ENCODE peak calls at places on chromosomes 3 and 15, in six cellular contexts. One of them, this sample, is unnamed.
A peak's percentile ranks its signal among the peaks of the same experiment; 100 is the strongest.

GRCh38 chr15:94234300-94234699 is 2.9 kb downstream of the MCTP2 start:
- DNase-seq in cardiac muscle cell: peak; percentile 30
- DNase-seq in osteocyte: no peak
- DNase-seq in epithelial cell of esophagus: no peak
- DNase-seq in lower lobe of right lung: no peak
- DNase-seq in IMR-90: no peak
- DNase-seq in this sample: no peak

GRCh38 chr3:42387802-42388651 is 22.4 kb downstream of the LYZL4 start:
- DNase-seq in osteocyte: peak; percentile 40
- DNase-seq in cardiac muscle cell: no peak
- DNase-seq in IMR-90: no peak
- DNase-seq in lower lobe of right lung: no peak
- DNase-seq in epithelial cell of esophagus: peak; percentile 13
- DNase-seq in this sample: no peak

GRCh38 chr15:67741313-67741712 is 84.0 kb upstream of the SKOR1 start:
- DNase-seq in lower lobe of right lung: no peak
- DNase-seq in osteocyte: no peak
- DNase-seq in epithelial cell of esophagus: peak; percentile 40
- DNase-seq in cardiac muscle cell: no peak
- DNase-seq in IMR-90: no peak
- DNase-seq in this sample: no peak

GRCh38 chr3:150274372-150274771 is 133.7 kb upstream of the TSC22D2 start:
- DNase-seq in IMR-90: no peak
- DNase-seq in cardiac muscle cell: no peak
- DNase-seq in osteocyte: no peak
- DNase-seq in lower lobe of right lung: no peak
- DNase-seq in epithelial cell of esophagus: peak; percentile 40
- DNase-seq in this sample: no peak

GRCh38 chr3:87413821-87414220 is 137.4 kb upstream of the POU1F1 start:
- DNase-seq in lower lobe of right lung: no peak
- DNase-seq in epithelial cell of esophagus: no peak
- DNase-seq in osteocyte: no peak
- DNase-seq in cardiac muscle cell: no peak
- DNase-seq in IMR-90: no peak
- DNase-seq in this sample: no peak

GRCh38 chr15:70266412-70267089 is 168.8 kb upstream of the TLE3 start:
- DNase-seq in cardiac muscle cell: peak; percentile 96
- DNase-seq in lower lobe of right lung: peak; percentile 91
- DNase-seq in osteocyte: no peak
- DNase-seq in IMR-90: no peak
- DNase-seq in epithelial cell of esophagus: no peak
- DNase-seq in this sample: no peak

GRCh38 chr3:70853161-70853560 is 540.7 kb upstream of the MDFIC2 start:
- DNase-seq in IMR-90: no peak
- DNase-seq in epithelial cell of esophagus: no peak
- DNase-seq in osteocyte: no peak
- DNase-seq in cardiac muscle cell: no peak
- DNase-seq in lower lobe of right lung: no peak
- DNase-seq in this sample: no peak

GRCh38 chr15:80878242-80878866 is 99.2 kb downstream of the CEMIP start:
- DNase-seq in lower lobe of right lung: no peak
- DNase-seq in epithelial cell of esophagus: no peak
- DNase-seq in cardiac muscle cell: no peak
- DNase-seq in IMR-90: peak; percentile 57
- DNase-seq in osteocyte: no peak
- DNase-seq in this sample: peak; percentile 11

GRCh38 chr3:63993653-63994079 is 29.6 kb downstream of the PSMD6 start:
- DNase-seq in osteocyte: peak; percentile 87
- DNase-seq in IMR-90: peak; percentile 76
- DNase-seq in lower lobe of right lung: peak; percentile 71
- DNase-seq in epithelial cell of esophagus: peak; percentile 89
- DNase-seq in cardiac muscle cell: peak; percentile 89
- DNase-seq in this sample: peak; percentile 72

GRCh38 chr15:90512981-90513380 is 16.7 kb upstream of the CRTC3 start:
- DNase-seq in IMR-90: no peak
- DNase-seq in cardiac muscle cell: no peak
- DNase-seq in lower lobe of right lung: no peak
- DNase-seq in osteocyte: no peak
- DNase-seq in epithelial cell of esophagus: no peak
- DNase-seq in this sample: no peak

GRCh38 chr3:43962043-43962442 is 271.3 kb downstream of the ABHD5 start:
- DNase-seq in IMR-90: no peak
- DNase-seq in cardiac muscle cell: no peak
- DNase-seq in epithelial cell of esophagus: no peak
- DNase-seq in osteocyte: no peak
- DNase-seq in lower lobe of right lung: no peak
- DNase-seq in this sample: no peak

GRCh38 chr15:92963794-92964193 is 63.7 kb downstream of the CHD2 start:
- DNase-seq in lower lobe of right lung: no peak
- DNase-seq in cardiac muscle cell: no peak
- DNase-seq in osteocyte: no peak
- DNase-seq in epithelial cell of esophagus: no peak
- DNase-seq in IMR-90: no peak
- DNase-seq in this sample: no peak

DNA sequence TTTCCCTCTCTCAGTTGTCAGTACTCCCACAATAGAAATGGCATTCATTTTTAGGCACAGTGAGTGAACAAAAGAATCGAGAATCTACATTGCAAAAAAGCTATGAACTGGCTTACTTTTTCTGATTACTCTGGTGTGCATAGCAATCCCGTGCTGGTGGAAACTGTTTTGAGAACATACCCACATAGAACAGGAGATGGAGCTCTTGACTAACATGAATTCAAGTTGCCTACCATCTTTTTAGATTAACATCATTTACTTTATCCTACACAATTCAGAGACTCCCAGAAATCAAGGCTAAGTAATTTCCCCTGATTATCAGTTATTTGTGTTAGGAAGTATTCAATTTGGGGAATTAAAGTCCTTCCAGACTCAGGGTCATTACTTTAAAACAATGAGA is 326.6 kb downstream of the ARPP21 start:
- DNase-seq in epithelial cell of esophagus: peak; percentile 46
- DNase-seq in IMR-90: peak; percentile 55
- DNase-seq in cardiac muscle cell: peak; percentile 70
- DNase-seq in lower lobe of right lung: no peak
- DNase-seq in osteocyte: no peak
- DNase-seq in this sample: peak; percentile 39
- TF ChIP-seq CTCF in epithelial cell of esophagus: peak; percentile 66
- TF ChIP-seq CTCF in IMR-90: peak; percentile 59
- TF ChIP-seq CTCF in cardiac muscle cell: peak; percentile 63
- TF ChIP-seq CTCF in lower lobe of right lung: peak; percentile 56
- TF ChIP-seq CTCF in osteocyte: peak; percentile 72
- TF ChIP-seq CTCF in this sample: peak; percentile 62

DNA sequence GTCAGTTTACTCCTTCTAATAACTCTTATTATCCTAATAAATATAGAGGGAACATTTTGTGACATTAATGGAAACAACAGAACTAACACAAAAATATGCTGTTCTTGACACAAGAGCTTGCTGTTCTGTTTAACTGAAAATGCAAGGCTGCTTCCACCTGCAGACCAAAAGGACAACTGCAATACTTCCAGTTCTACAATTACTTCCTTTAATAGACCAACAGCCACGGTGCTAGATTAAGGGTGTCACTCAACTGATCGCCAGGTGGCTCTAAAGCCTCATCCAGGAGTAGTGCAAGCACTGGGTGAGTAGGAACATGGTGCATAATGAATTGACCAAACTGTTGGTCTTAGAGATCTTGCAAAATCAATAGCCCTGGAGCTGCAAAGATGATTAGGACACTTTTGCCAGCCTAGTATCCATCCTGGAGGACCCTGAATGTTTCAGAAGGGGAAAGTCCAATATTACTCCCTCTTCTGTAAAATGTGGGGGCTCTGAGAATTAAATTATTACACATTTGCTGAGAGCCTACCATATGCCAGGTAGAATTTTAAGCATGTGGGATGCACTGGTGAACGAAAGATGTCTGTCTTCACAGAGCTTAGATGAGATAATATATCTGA is 3.6 kb upstream of the CLDN16 start:
- DNase-seq in epithelial cell of esophagus: peak; percentile 93
- DNase-seq in osteocyte: no peak
- DNase-seq in IMR-90: peak; percentile 69
- DNase-seq in cardiac muscle cell: peak; percentile 60
- DNase-seq in lower lobe of right lung: no peak
- DNase-seq in this sample: peak; percentile 49
- TF ChIP-seq CTCF in epithelial cell of esophagus: peak; percentile 89
- TF ChIP-seq CTCF in osteocyte: peak; percentile 65
- TF ChIP-seq CTCF in IMR-90: peak; percentile 62
- TF ChIP-seq CTCF in cardiac muscle cell: peak; percentile 49
- TF ChIP-seq CTCF in lower lobe of right lung: peak; percentile 46
- TF ChIP-seq CTCF in this sample: peak; percentile 71

GRCh38 chr3:196111939-196112386 is 30.1 kb upstream of the TFRC start:
- DNase-seq in IMR-90: no peak
- DNase-seq in epithelial cell of esophagus: no peak
- DNase-seq in cardiac muscle cell: no peak
- DNase-seq in osteocyte: no peak
- DNase-seq in lower lobe of right lung: no peak
- DNase-seq in this sample: no peak

DNA sequence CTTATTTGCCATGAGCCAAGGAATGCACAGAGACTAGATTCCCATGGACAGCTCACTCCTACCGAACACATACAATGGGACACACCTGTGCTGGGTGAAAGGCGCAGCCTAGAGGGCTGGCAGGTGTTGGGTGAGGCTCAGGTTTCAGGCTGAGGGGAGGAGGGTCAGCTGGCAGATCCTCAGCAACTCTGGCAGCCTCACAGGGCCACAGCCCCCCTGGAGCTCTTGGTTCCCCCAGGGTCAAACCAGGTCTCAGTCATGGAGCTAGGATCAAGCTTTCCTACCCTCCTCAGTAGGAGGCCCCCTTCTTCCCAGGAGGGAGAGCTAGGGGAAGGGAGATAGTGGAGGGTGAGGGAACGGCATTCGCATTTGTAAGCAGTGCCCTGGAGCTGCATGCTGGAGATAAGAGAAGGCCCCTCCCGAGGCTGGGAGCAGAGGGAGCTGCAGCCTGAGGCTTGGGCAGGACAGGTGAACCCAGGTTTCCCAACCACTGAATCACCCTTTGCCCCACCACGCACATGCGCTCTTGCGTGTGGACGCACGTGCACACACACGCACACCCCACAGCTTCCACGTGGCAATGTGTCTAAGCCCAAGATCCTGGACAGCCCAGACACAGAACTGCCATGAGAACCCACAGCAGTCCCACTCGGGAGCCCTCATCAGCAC is 26.3 kb upstream of the TFRC start:
- DNase-seq in osteocyte: no peak
- DNase-seq in cardiac muscle cell: no peak
- DNase-seq in IMR-90: no peak
- DNase-seq in epithelial cell of esophagus: peak; percentile 61
- DNase-seq in lower lobe of right lung: no peak
- DNase-seq in this sample: no peak
- TF ChIP-seq CTCF in osteocyte: no peak
- TF ChIP-seq CTCF in cardiac muscle cell: no peak
- TF ChIP-seq CTCF in IMR-90: no peak
- TF ChIP-seq CTCF in epithelial cell of esophagus: no peak
- TF ChIP-seq CTCF in lower lobe of right lung: no peak
- TF ChIP-seq CTCF in this sample: no peak

GRCh38 chr3:148925841-148926240 is 60.7 kb downstream of the CPA3 start:
- DNase-seq in osteocyte: no peak
- DNase-seq in IMR-90: no peak
- DNase-seq in cardiac muscle cell: no peak
- DNase-seq in epithelial cell of esophagus: no peak
- DNase-seq in lower lobe of right lung: no peak
- DNase-seq in this sample: no peak
- TF ChIP-seq CTCF in osteocyte: no peak
- TF ChIP-seq CTCF in IMR-90: no peak
- TF ChIP-seq CTCF in cardiac muscle cell: no peak
- TF ChIP-seq CTCF in epithelial cell of esophagus: no peak
- TF ChIP-seq CTCF in lower lobe of right lung: no peak
- TF ChIP-seq CTCF in this sample: no peak

DNA sequence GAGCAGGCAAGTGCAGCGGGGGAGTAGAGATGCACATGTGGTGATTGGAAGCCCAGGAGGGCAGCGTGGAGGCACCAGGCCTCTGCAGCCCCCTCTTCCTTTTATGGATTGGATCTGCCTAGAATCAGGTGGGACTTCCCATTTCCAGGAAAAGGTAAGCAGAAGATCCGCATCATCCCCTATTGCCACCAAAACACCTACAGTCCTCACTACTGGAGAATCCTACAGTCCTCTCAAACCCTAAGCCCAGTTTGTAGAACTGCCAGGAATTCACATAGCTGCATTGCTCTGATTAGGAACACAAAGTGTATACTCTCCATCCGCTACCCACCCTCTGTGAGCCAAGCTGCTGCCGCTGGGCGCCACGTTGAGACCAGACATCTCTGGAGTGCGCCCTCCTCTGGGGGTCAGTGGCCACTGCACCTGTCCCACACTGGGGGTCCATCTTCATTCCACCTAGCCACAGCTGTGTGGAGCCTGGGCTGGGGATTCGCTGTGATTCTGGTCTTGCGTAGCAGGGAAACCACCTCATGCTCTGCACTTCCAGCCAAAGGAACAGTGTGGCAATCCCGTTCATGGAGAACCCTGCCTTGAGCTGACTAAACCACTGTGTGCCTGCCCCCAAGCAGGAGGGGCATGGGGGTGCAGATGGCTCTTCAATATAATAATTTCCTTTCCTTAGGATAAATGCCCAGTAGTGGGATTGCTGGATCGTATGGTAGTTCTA is 88.9 kb upstream of the PTX3 start:
- DNase-seq in osteocyte: no peak
- DNase-seq in IMR-90: no peak
- DNase-seq in cardiac muscle cell: peak; percentile 83
- DNase-seq in epithelial cell of esophagus: no peak
- DNase-seq in lower lobe of right lung: no peak
- DNase-seq in this sample: no peak
- TF ChIP-seq CTCF in osteocyte: peak; percentile 44
- TF ChIP-seq CTCF in IMR-90: no peak
- TF ChIP-seq CTCF in cardiac muscle cell: peak; percentile 63
- TF ChIP-seq CTCF in epithelial cell of esophagus: no peak
- TF ChIP-seq CTCF in lower lobe of right lung: no peak
- TF ChIP-seq CTCF in this sample: peak; percentile 59

DNA sequence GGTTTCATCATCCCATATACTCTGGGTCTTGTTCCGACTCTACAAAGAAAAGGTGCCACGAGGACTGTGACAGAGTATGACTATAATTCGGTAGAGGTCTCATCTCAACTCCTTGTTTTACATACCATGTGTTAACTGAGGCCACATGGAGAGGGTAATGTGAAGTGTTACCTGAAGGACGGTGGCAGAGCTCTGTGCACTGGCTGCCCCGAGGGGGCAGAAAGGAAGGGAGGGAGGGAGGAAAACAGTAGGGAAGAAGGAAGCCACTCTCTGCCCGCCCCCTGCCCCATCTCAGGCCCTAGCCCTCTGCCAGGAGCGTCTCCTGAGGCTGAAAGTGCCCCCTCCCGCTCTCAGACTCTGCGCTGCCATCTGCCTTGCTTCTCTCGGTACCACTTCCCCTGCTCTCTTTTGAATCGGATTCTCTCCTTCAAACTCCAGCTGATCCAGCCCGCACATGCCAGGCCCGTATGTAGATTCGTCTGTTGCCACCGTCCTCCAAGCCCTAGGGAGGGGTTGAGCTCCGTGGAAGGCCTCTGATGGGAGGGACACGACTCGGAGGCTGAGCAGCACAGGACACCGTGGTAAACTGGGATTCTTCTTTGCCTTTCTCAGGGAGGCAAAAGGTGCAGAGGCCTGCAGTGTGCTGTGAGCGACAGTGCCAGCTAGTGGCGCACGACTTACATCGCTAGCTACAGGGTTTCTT is 70.5 kb upstream of the ATP10A start:
- DNase-seq in epithelial cell of esophagus: peak; percentile 79
- DNase-seq in osteocyte: peak; percentile 89
- DNase-seq in IMR-90: peak; percentile 87
- DNase-seq in lower lobe of right lung: peak; percentile 85
- DNase-seq in cardiac muscle cell: peak; percentile 83
- DNase-seq in this sample: peak; percentile 81
- TF ChIP-seq CTCF in epithelial cell of esophagus: peak; percentile 93
- TF ChIP-seq CTCF in osteocyte: peak; percentile 81
- TF ChIP-seq CTCF in IMR-90: peak; percentile 94
- TF ChIP-seq CTCF in lower lobe of right lung: peak; percentile 71
- TF ChIP-seq CTCF in cardiac muscle cell: peak; percentile 79
- TF ChIP-seq CTCF in this sample: peak; percentile 87

GRCh38 chr3:21839592-21839991 is 88.6 kb upstream of the ZNF385D start:
- DNase-seq in cardiac muscle cell: peak; percentile 92
- DNase-seq in IMR-90: peak; percentile 53
- DNase-seq in epithelial cell of esophagus: peak; percentile 7
- DNase-seq in lower lobe of right lung: no peak
- DNase-seq in osteocyte: no peak
- DNase-seq in this sample: peak; percentile 73
- TF ChIP-seq CTCF in cardiac muscle cell: peak; percentile 57
- TF ChIP-seq CTCF in IMR-90: no peak
- TF ChIP-seq CTCF in epithelial cell of esophagus: peak; percentile 20
- TF ChIP-seq CTCF in lower lobe of right lung: peak; percentile 14
- TF ChIP-seq CTCF in osteocyte: peak; percentile 63
- TF ChIP-seq CTCF in this sample: peak; percentile 50